ENCODE peak calls at places on chromosomes 1 and 21, in eight cellular contexts. One of them, this sample, is unnamed.

GRCh38 chr1:228149341-228150020 is at the start of gene GJC2:
- DNase-seq in HEK293T: no peak
- DNase-seq in NAMALWA: no peak
- DNase-seq in nephron progenitor cell: peak
- DNase-seq in HS-5: no peak
- DNase-seq in upper lobe of right lung: peak
- DNase-seq in activated CD8-positive, alpha-beta T cell treated with anti-CD3 and anti-CD28 coated beads for 36 hours: no peak
- DNase-seq in coronary artery: no peak
- DNase-seq in this sample: no peak

GRCh38 chr1:66831529-66832239 is 30.6 kb upstream of the INSL5 start:
- DNase-seq in HEK293T: no peak
- DNase-seq in coronary artery: no peak
- DNase-seq in nephron progenitor cell: no peak
- DNase-seq in NAMALWA: no peak
- DNase-seq in upper lobe of right lung: no peak
- DNase-seq in activated CD8-positive, alpha-beta T cell treated with anti-CD3 and anti-CD28 coated beads for 36 hours: no peak
- DNase-seq in HS-5: no peak
- DNase-seq in this sample: no peak

GRCh38 chr1:110218739-110219138 is 8.6 kb downstream of the KCNC4 start:
- DNase-seq in NAMALWA: no peak
- DNase-seq in nephron progenitor cell: peak
- DNase-seq in HEK293T: no peak
- DNase-seq in upper lobe of right lung: no peak
- DNase-seq in coronary artery: no peak
- DNase-seq in activated CD8-positive, alpha-beta T cell treated with anti-CD3 and anti-CD28 coated beads for 36 hours: no peak
- DNase-seq in HS-5: no peak
- DNase-seq in this sample: no peak

GRCh38 chr1:201260236-201260591 is 23.1 kb upstream of the PKP1 start:
- DNase-seq in NAMALWA: no peak
- DNase-seq in nephron progenitor cell: no peak
- DNase-seq in upper lobe of right lung: no peak
- DNase-seq in HS-5: no peak
- DNase-seq in coronary artery: no peak
- DNase-seq in HEK293T: no peak
- DNase-seq in activated CD8-positive, alpha-beta T cell treated with anti-CD3 and anti-CD28 coated beads for 36 hours: no peak
- DNase-seq in this sample: no peak

GRCh38 chr1:27980216-27980820 is 20.5 kb downstream of the XKR8 start:
- DNase-seq in HS-5: no peak
- DNase-seq in nephron progenitor cell: no peak
- DNase-seq in upper lobe of right lung: no peak
- DNase-seq in activated CD8-positive, alpha-beta T cell treated with anti-CD3 and anti-CD28 coated beads for 36 hours: no peak
- DNase-seq in coronary artery: no peak
- DNase-seq in HEK293T: no peak
- DNase-seq in NAMALWA: no peak
- DNase-seq in this sample: no peak

GRCh38 chr1:21816602-21817302 is 4.7 kb downstream of the LDLRAD2 start:
- DNase-seq in upper lobe of right lung: no peak
- DNase-seq in nephron progenitor cell: no peak
- DNase-seq in HS-5: peak
- DNase-seq in HEK293T: no peak
- DNase-seq in coronary artery: no peak
- DNase-seq in NAMALWA: no peak
- DNase-seq in activated CD8-positive, alpha-beta T cell treated with anti-CD3 and anti-CD28 coated beads for 36 hours: no peak
- DNase-seq in this sample: no peak

GRCh38 chr1:110230381-110231199 is 20.5 kb downstream of the KCNC4 start:
- DNase-seq in coronary artery: no peak
- DNase-seq in HEK293T: no peak
- DNase-seq in upper lobe of right lung: no peak
- DNase-seq in HS-5: no peak
- DNase-seq in nephron progenitor cell: no peak
- DNase-seq in NAMALWA: no peak
- DNase-seq in activated CD8-positive, alpha-beta T cell treated with anti-CD3 and anti-CD28 coated beads for 36 hours: no peak
- DNase-seq in this sample: no peak

GRCh38 chr1:170340259-170340658 is 191.7 kb upstream of the GORAB start:
- DNase-seq in HS-5: no peak
- DNase-seq in NAMALWA: no peak
- DNase-seq in upper lobe of right lung: no peak
- DNase-seq in HEK293T: no peak
- DNase-seq in nephron progenitor cell: no peak
- DNase-seq in coronary artery: no peak
- DNase-seq in activated CD8-positive, alpha-beta T cell treated with anti-CD3 and anti-CD28 coated beads for 36 hours: no peak
- DNase-seq in this sample: no peak

GRCh38 chr1:225745231-225745630 is 32.4 kb upstream of the SRP9 start:
- DNase-seq in nephron progenitor cell: no peak
- DNase-seq in activated CD8-positive, alpha-beta T cell treated with anti-CD3 and anti-CD28 coated beads for 36 hours: no peak
- DNase-seq in upper lobe of right lung: no peak
- DNase-seq in coronary artery: no peak
- DNase-seq in NAMALWA: no peak
- DNase-seq in HEK293T: no peak
- DNase-seq in HS-5: no peak
- DNase-seq in this sample: no peak

GRCh38 chr1:11407301-11407994 is 71.5 kb upstream of the DISP3 start:
- DNase-seq in upper lobe of right lung: no peak
- DNase-seq in NAMALWA: peak
- DNase-seq in activated CD8-positive, alpha-beta T cell treated with anti-CD3 and anti-CD28 coated beads for 36 hours: peak
- DNase-seq in nephron progenitor cell: no peak
- DNase-seq in coronary artery: no peak
- DNase-seq in HS-5: no peak
- DNase-seq in HEK293T: no peak
- DNase-seq in this sample: no peak

GRCh38 chr1:20179369-20180172 is 6.3 kb upstream of the UBXN10 start:
- DNase-seq in HS-5: no peak
- DNase-seq in nephron progenitor cell: no peak
- DNase-seq in coronary artery: no peak
- DNase-seq in NAMALWA: no peak
- DNase-seq in HEK293T: no peak
- DNase-seq in upper lobe of right lung: no peak
- DNase-seq in activated CD8-positive, alpha-beta T cell treated with anti-CD3 and anti-CD28 coated beads for 36 hours: no peak
- DNase-seq in this sample: no peak

GRCh38 chr21:42031816-42032215 is 21.7 kb upstream of the ZBTB21 start:
- DNase-seq in upper lobe of right lung: no peak
- DNase-seq in coronary artery: no peak
- DNase-seq in nephron progenitor cell: no peak
- DNase-seq in HS-5: no peak
- DNase-seq in HEK293T: no peak
- DNase-seq in activated CD8-positive, alpha-beta T cell treated with anti-CD3 and anti-CD28 coated beads for 36 hours: no peak
- DNase-seq in NAMALWA: no peak
- DNase-seq in this sample: no peak

GRCh38 chr1:58621375-58621774 is 44.3 kb upstream of the TACSTD2 start:
- DNase-seq in NAMALWA: no peak
- DNase-seq in activated CD8-positive, alpha-beta T cell treated with anti-CD3 and anti-CD28 coated beads for 36 hours: no peak
- DNase-seq in nephron progenitor cell: no peak
- DNase-seq in HS-5: no peak
- DNase-seq in upper lobe of right lung: no peak
- DNase-seq in HEK293T: no peak
- DNase-seq in coronary artery: no peak
- DNase-seq in this sample: no peak

GRCh38 chr1:71695820-71696219 is 586.5 kb downstream of the NEGR1 start:
- DNase-seq in coronary artery: no peak
- DNase-seq in upper lobe of right lung: no peak
- DNase-seq in activated CD8-positive, alpha-beta T cell treated with anti-CD3 and anti-CD28 coated beads for 36 hours: no peak
- DNase-seq in NAMALWA: no peak
- DNase-seq in nephron progenitor cell: no peak
- DNase-seq in HEK293T: no peak
- DNase-seq in HS-5: no peak
- DNase-seq in this sample: no peak

GRCh38 chr1:55352080-55352800 is 137.1 kb upstream of the USP24 start:
- DNase-seq in activated CD8-positive, alpha-beta T cell treated with anti-CD3 and anti-CD28 coated beads for 36 hours: no peak
- DNase-seq in nephron progenitor cell: no peak
- DNase-seq in NAMALWA: no peak
- DNase-seq in HEK293T: no peak
- DNase-seq in HS-5: no peak
- DNase-seq in upper lobe of right lung: no peak
- DNase-seq in coronary artery: no peak
- DNase-seq in this sample: no peak

GRCh38 chr1:243713470-243714186 is 136.4 kb downstream of the AKT3 start:
- DNase-seq in NAMALWA: no peak
- DNase-seq in HEK293T: peak
- DNase-seq in nephron progenitor cell: no peak
- DNase-seq in upper lobe of right lung: no peak
- DNase-seq in activated CD8-positive, alpha-beta T cell treated with anti-CD3 and anti-CD28 coated beads for 36 hours: no peak
- DNase-seq in HS-5: no peak
- DNase-seq in coronary artery: no peak
- DNase-seq in this sample: no peak

GRCh38 chr1:113109908-113110554 is 37.0 kb downstream of the LRIG2 start:
- DNase-seq in HEK293T: no peak
- DNase-seq in NAMALWA: no peak
- DNase-seq in nephron progenitor cell: no peak
- DNase-seq in coronary artery: no peak
- DNase-seq in activated CD8-positive, alpha-beta T cell treated with anti-CD3 and anti-CD28 coated beads for 36 hours: no peak
- DNase-seq in HS-5: peak
- DNase-seq in upper lobe of right lung: no peak
- DNase-seq in this sample: no peak

GRCh38 chr1:246122071-246122470 is 385.0 kb downstream of the SMYD3 start:
- DNase-seq in HEK293T: no peak
- DNase-seq in NAMALWA: no peak
- DNase-seq in coronary artery: no peak
- DNase-seq in upper lobe of right lung: no peak
- DNase-seq in nephron progenitor cell: no peak
- DNase-seq in HS-5: no peak
- DNase-seq in activated CD8-positive, alpha-beta T cell treated with anti-CD3 and anti-CD28 coated beads for 36 hours: no peak
- DNase-seq in this sample: no peak

GRCh38 chr1:100544791-100545190 is 6.9 kb downstream of the GPR88 start:
- DNase-seq in coronary artery: no peak
- DNase-seq in upper lobe of right lung: no peak
- DNase-seq in activated CD8-positive, alpha-beta T cell treated with anti-CD3 and anti-CD28 coated beads for 36 hours: no peak
- DNase-seq in nephron progenitor cell: no peak
- DNase-seq in HS-5: no peak
- DNase-seq in HEK293T: no peak
- DNase-seq in NAMALWA: no peak
- DNase-seq in this sample: no peak

GRCh38 chr1:10046356-10047085 is 13.8 kb downstream of the UBE4B start:
- DNase-seq in HS-5: no peak
- DNase-seq in NAMALWA: no peak
- DNase-seq in activated CD8-positive, alpha-beta T cell treated with anti-CD3 and anti-CD28 coated beads for 36 hours: no peak
- DNase-seq in upper lobe of right lung: no peak
- DNase-seq in coronary artery: no peak
- DNase-seq in HEK293T: no peak
- DNase-seq in nephron progenitor cell: no peak
- DNase-seq in this sample: no peak

GRCh38 chr1:6464915-6465314 is 1.1 kb downstream of the TNFRSF25 start:
- DNase-seq in upper lobe of right lung: no peak
- DNase-seq in activated CD8-positive, alpha-beta T cell treated with anti-CD3 and anti-CD28 coated beads for 36 hours: no peak
- DNase-seq in HS-5: no peak
- DNase-seq in NAMALWA: no peak
- DNase-seq in HEK293T: no peak
- DNase-seq in coronary artery: no peak
- DNase-seq in nephron progenitor cell: no peak
- DNase-seq in this sample: no peak

GRCh38 chr1:180228648-180229482 is 1.2 kb upstream of the LHX4 start:
- DNase-seq in activated CD8-positive, alpha-beta T cell treated with anti-CD3 and anti-CD28 coated beads for 36 hours: peak
- DNase-seq in nephron progenitor cell: no peak
- DNase-seq in upper lobe of right lung: peak
- DNase-seq in NAMALWA: no peak
- DNase-seq in HS-5: no peak
- DNase-seq in coronary artery: no peak
- DNase-seq in HEK293T: peak
- DNase-seq in this sample: peak

GRCh38 chr1:236685917-236686814 is at the start of gene ACTN2:
- DNase-seq in activated CD8-positive, alpha-beta T cell treated with anti-CD3 and anti-CD28 coated beads for 36 hours: peak
- DNase-seq in HEK293T: peak
- DNase-seq in HS-5: no peak
- DNase-seq in NAMALWA: peak
- DNase-seq in coronary artery: peak
- DNase-seq in nephron progenitor cell: peak
- DNase-seq in upper lobe of right lung: peak
- DNase-seq in this sample: peak

GRCh38 chr1:169925505-169926482 is 32.1 kb upstream of the SCYL3 start:
- DNase-seq in activated CD8-positive, alpha-beta T cell treated with anti-CD3 and anti-CD28 coated beads for 36 hours: no peak
- DNase-seq in HS-5: no peak
- DNase-seq in HEK293T: no peak
- DNase-seq in nephron progenitor cell: no peak
- DNase-seq in coronary artery: no peak
- DNase-seq in upper lobe of right lung: no peak
- DNase-seq in NAMALWA: no peak
- DNase-seq in this sample: no peak